ENCODE peak calls at places on chromosomes 11 and 22, in eight cellular contexts. M is naive thymus-derived CD4-positive, alpha-beta T cell; B is uterus; V is OCI-LY7; D is neuronal stem cell; X is brain microvascular endothelial cell; F is CD8-positive, alpha-beta T cell; R is HFF-Myc. U is an unnamed sample.

GRCh38 chr11:59777104-59777503 is 21.9 kb downstream of the STX3 start:
- DNase-seq in M (no peak), B (no peak), V (no peak), D (no peak), X (no peak), F (no peak), R (no peak), U (no peak)

GRCh38 chr11:104451193-104451592 is 287.2 kb upstream of the PDGFD start:
- DNase-seq in M (no peak), B (no peak), V (no peak), D (no peak), X (no peak), F (no peak), R (no peak), U (no peak)

GRCh38 chr22:27149886-27150529 is 492.6 kb downstream of the MIAT start:
- DNase-seq in M (no peak), B (no peak), V (no peak), D (no peak), X (peak), F (no peak), R (no peak), U (no peak)

GRCh38 chr11:32316232-32316631 is 119.1 kb downstream of the WT1 start:
- DNase-seq in M (no peak), B (no peak), V (no peak), D (no peak), X (no peak), F (no peak), R (no peak), U (no peak)

GRCh38 chr22:32994046-32994827 is 63.9 kb downstream of the SYN3 start:
- DNase-seq in M (no peak), B (no peak), V (no peak), D (peak), X (no peak), F (no peak), R (no peak), U (no peak)

GRCh38 chr11:35165416-35166368 is 26.7 kb downstream of the CD44 start:
- DNase-seq in M (peak), B (no peak), V (peak), D (no peak), X (peak), F (peak), R (no peak), U (no peak)

GRCh38 chr11:122202951-122203456 is 87.0 kb upstream of the BLID start:
- DNase-seq in M (peak), B (peak), V (peak), D (peak), X (peak), F (no peak), R (no peak), U (peak)

GRCh38 chr11:119284344-119285157 is 32.4 kb downstream of the MCAM start:
- DNase-seq in M (peak), B (no peak), V (peak), D (no peak), X (no peak), F (no peak), R (no peak), U (no peak)

GRCh38 chr11:111983187-111983986 is 41.8 kb upstream of the DLAT start:
- DNase-seq in M (no peak), B (no peak), V (no peak), D (peak), X (no peak), F (no peak), R (no peak), U (peak)

GRCh38 chr11:65867284-65868071 is 5.1 kb downstream of the EFEMP2 start:
- DNase-seq in M (no peak), B (no peak), V (peak), D (peak), X (no peak), F (no peak), R (no peak), U (peak)

GRCh38 chr11:113908107-113908506 is 3.5 kb downstream of the HTR3B start:
- DNase-seq in M (no peak), B (no peak), V (no peak), D (no peak), X (no peak), F (no peak), R (no peak), U (no peak)

GRCh38 chr11:70841264-70841663 is 411.1 kb downstream of the SHANK2 start:
- DNase-seq in M (no peak), B (no peak), V (no peak), D (no peak), X (no peak), F (no peak), R (no peak), U (no peak)

GRCh38 chr11:46672381-46672839 is 28.0 kb downstream of the ARHGAP1 start:
- DNase-seq in M (no peak), B (no peak), V (no peak), D (no peak), X (no peak), F (no peak), R (no peak), U (no peak)
- H3K4me3 ChIP-seq in M (no peak), B (no peak), V (no peak), D (no peak), X (no peak), F (no peak), R (no peak), U (no peak)

GRCh38 chr22:19761022-19761499 is 483 bp downstream of the TBX1 start:
- DNase-seq in M (no peak), B (no peak), V (no peak), D (no peak), X (no peak), F (no peak), R (no peak), U (no peak)

GRCh38 chr22:19763141-19764049 is 2.8 kb downstream of the TBX1 start:
- DNase-seq in M (no peak), B (no peak), V (no peak), D (no peak), X (no peak), F (no peak), R (no peak), U (no peak)

GRCh38 chr22:19761500-19762314 is 1.1 kb downstream of the TBX1 start:
- DNase-seq in M (no peak), B (no peak), V (no peak), D (no peak), X (no peak), F (no peak), R (no peak), U (peak)

GRCh38 chr22:19764050-19764593 is 3.5 kb downstream of the TBX1 start:
- DNase-seq in M (no peak), B (no peak), V (no peak), D (no peak), X (no peak), F (no peak), R (no peak), U (no peak)

DNA sequence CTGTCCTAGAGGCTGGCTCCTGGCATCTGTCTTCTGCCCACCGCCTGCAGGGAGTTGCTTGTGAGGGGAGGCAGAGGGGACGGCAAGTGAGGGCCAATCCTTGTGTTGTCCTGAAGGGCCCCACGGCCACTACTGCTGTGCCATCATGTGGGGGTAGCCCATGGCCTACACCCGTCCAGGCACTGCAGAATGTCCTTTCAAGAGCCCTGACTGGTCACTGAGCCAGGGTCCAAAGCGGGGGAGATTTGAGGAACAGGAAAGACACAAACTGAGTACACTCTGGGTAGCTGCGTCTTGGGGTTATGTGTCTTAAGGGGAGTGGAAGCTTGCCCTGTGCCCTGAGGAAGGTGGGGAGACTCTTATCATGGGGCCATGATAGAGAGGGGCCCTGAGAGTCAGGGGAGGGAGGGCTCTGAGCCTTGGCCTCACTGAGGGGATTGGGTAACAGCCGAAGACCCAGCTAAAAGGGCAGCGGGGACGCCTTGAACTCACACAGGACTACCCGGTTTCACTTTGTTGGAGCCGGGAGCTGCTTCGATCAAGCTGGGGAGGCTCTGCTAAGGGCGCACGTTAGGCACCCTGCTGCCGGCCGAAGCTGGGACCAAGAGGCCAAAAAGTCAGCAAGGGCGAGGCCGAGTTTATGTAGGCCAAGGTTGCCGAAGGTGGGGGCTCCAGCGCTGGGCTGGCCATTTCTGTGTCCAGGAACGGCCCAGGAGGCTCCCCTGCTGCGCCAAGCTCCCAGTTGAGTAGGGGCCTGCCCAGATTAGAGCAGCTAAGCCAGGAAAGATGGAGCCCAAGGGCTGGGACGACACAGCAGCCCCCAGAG is 1.9 kb downstream of the TBX1 start:
- DNase-seq in M (no peak), B (no peak), V (no peak), D (no peak), X (no peak), F (no peak), R (no peak), U (no peak)
- H3K4me3 ChIP-seq in M (no peak), B (no peak), V (no peak), D (no peak), X (peak), F (no peak), R (peak), U (peak)

DNA sequence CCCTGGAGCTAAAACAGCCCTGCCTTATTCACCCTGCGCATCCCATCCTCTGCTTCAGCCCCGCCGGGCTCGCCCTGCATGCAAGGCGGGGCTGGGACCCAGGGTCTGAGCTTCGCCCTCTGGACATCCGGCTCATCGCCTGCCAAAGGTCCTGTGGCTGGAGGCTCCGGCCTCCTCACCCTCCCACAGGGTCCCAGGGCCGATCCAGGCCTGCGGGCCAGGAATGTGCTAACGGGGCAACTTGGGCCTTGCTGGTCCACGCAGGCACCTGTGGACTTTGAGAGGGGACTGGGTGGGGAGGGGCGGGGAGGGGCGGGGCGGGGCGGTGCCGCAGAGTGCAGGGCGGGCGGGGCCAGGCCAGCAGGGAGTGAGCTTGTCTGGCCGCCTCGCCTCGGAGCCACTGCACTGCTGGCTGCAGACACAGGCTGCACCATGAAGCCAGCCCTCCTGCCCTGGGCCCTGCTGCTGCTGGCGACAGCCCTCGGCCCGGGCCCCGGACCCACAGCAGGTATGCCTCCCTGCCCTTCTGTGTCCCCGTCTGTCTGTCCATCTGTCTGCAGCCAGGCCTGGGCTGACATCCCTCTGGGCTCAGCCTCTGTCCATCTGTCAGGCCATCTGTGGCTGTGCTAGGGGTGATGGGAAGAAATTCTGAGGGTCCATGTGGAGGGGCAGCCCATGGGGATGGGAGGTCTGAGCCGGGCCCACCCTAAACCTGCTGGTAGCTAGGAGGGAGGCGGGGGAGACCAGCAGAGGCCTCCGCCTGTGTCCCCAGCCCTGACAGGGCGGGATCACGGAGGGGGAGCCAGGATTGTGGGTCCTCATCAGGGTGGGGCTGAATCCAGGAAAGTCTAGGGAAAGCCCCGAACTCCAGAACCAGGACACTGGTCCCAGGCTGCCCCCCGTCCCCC is at the start of gene SUSD2:
- DNase-seq in M (no peak), B (no peak), V (no peak), D (no peak), X (no peak), F (no peak), R (no peak), U (no peak)
- H3K4me3 ChIP-seq in M (no peak), B (peak), V (no peak), D (no peak), X (no peak), F (no peak), R (no peak), U (no peak)

GRCh38 chr22:45537734-45538181 is 35.1 kb downstream of the FBLN1 start:
- DNase-seq in M (no peak), B (peak), V (no peak), D (no peak), X (peak), F (no peak), R (no peak), U (no peak)
- H3K4me3 ChIP-seq in M (no peak), B (no peak), V (no peak), D (no peak), X (no peak), F (no peak), R (no peak), U (no peak)

GRCh38 chr11:63920126-63920869 is 3.3 kb upstream of the RCOR2 start:
- DNase-seq in M (no peak), B (peak), V (no peak), D (no peak), X (no peak), F (no peak), R (no peak), U (no peak)

GRCh38 chr11:63916837-63917684 is at the start of gene RCOR2:
- DNase-seq in M (peak), B (peak), V (peak), D (peak), X (peak), F (peak), R (no peak), U (peak)

GRCh38 chr11:63917685-63918523 is 940 bp upstream of the RCOR2 start:
- DNase-seq in M (peak), B (peak), V (peak), D (peak), X (no peak), F (peak), R (no peak), U (no peak)

GRCh38 chr11:63919267-63920125 is 2.5 kb upstream of the RCOR2 start:
- DNase-seq in M (no peak), B (peak), V (no peak), D (peak), X (no peak), F (no peak), R (no peak), U (peak)

DNA sequence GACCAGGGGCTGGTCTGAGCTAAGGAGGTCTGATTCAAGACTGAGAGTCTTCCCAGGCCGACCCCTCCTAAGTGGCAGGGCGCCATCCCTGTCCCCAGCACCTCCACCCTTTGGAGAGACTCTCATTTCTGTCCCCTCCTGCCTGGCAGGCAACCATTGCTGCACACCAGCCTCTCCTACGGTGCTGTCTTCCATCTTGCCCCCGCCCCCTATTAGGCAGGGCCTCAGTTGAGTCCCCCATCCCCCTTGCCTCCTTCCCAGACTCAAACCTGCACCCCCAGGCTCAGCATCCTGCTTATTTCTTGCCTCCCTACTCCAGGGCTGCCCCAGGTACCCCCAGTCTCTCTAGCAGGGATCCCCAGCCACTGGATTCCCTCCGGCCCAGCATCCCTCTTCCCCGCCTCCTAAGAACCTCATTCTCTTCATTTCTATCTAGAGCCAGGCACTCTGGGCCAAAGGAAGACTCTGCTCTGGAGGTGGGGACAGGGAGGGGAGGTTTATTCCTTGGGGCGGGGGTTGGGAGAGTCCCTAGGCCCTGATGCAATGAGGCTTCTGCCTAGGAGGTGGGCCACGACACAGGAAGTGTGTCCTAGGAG is 1.7 kb upstream of the RCOR2 start:
- DNase-seq in M (no peak), B (no peak), V (no peak), D (no peak), X (no peak), F (no peak), R (no peak), U (peak)
- H3K4me3 ChIP-seq in M (no peak), B (no peak), V (no peak), D (peak), X (no peak), F (no peak), R (peak), U (no peak)

GRCh38 chr11:45983471-45983845 is 61.0 kb downstream of the LARGE2 start:
- DNase-seq in M (no peak), B (no peak), V (no peak), D (no peak), X (no peak), F (no peak), R (no peak), U (no peak)
- H3K4me3 ChIP-seq in M (no peak), B (no peak), V (no peak), D (no peak), X (no peak), F (no peak), R (no peak), U (no peak)

GRCh38 chr11:116932182-116932581 is 94.8 kb upstream of the APOA1 start:
- DNase-seq in M (peak), B (no peak), V (peak), D (no peak), X (no peak), F (no peak), R (no peak), U (no peak)
- H3K4me3 ChIP-seq in M (peak), B (no peak), V (peak), D (no peak), X (no peak), F (peak), R (no peak), U (no peak)

DNA sequence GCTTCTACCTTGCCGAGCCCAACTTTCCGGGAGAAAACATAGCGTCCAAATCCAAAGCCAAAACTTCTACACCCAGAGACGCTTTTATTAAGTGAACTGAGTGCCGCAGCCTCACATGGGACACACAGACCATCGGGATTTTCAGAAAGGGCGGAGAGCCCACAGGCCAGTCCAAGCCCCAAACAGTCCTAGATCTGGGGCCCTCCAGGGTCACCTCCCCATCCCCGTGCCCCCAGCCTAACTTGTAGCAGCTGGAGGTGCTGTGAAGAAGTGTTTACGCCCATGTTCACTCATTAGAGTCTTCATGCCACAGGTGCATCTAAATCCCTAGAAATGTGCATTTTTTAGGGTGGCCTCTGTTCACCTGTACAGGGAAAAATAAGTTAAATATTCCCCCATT is 14.1 kb upstream of the ADORA2A start:
- DNase-seq in M (no peak), B (no peak), V (no peak), D (no peak), X (no peak), F (no peak), R (no peak), U (no peak)
- H3K4me3 ChIP-seq in M (no peak), B (no peak), V (no peak), D (no peak), X (no peak), F (no peak), R (no peak), U (no peak)

GRCh38 chr22:22397875-22398524 is 110.5 kb downstream of the ZNF280B start:
- DNase-seq in M (no peak), B (no peak), V (peak), D (no peak), X (no peak), F (no peak), R (no peak), U (no peak)

GRCh38 chr22:22398530-22399327 is 109.8 kb downstream of the ZNF280B start:
- DNase-seq in M (no peak), B (no peak), V (no peak), D (no peak), X (no peak), F (no peak), R (no peak), U (no peak)

GRCh38 chr22:22396741-22397291 is 111.7 kb downstream of the ZNF280B start:
- DNase-seq in M (no peak), B (no peak), V (no peak), D (no peak), X (no peak), F (no peak), R (no peak), U (no peak)

GRCh38 chr22:22395230-22395629 is 113.3 kb downstream of the ZNF280B start:
- DNase-seq in M (no peak), B (no peak), V (peak), D (no peak), X (no peak), F (no peak), R (no peak), U (no peak)

DNA sequence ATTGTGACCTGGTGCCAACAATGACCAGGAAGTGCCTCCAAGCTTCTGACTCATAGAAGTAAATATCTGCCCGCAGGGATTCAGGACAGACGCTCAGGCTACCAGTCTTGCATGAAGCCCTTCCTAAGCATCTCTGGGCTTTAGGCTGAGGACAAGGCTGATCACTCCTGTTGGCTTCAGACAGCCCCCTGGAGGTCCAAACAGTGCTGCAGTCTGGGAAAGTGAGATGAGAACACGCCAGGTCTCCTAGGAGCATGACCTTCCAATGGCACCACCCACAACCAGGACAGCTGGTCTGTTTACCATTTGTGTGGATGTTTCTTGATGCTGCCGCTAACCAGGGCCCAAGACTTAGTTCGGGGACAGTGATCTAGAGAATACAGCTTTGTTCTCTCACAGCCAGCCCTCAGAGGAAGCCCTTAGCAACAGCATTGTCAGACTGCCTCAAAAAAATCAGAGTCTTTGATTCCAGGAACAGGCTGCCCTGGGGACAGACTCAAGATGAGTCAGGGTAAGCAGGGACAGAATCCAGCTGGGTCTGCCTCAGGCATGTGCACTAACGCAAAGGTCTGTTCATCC is 111.2 kb downstream of the ZNF280B start:
- DNase-seq in M (no peak), B (no peak), V (peak), D (no peak), X (no peak), F (no peak), R (no peak), U (no peak)
- H3K4me3 ChIP-seq in M (no peak), B (no peak), V (no peak), D (no peak), X (no peak), F (no peak), R (no peak), U (no peak)

U was measured in HAP-1.